ENCODE peak calls at places on chromosome 9, in five cellular contexts. One of them, this sample, is unnamed.

GRCh38 chr9:126516936-126517750 is 96.6 kb upstream of the LMX1B start:
- DNase-seq in A673: peak
- DNase-seq in nephron progenitor cell: peak
- DNase-seq in omental fat pad: peak
- DNase-seq in NB4: peak
- DNase-seq in this sample: peak

GRCh38 chr9:92377904-92378303 is 26.5 kb downstream of the OGN start:
- DNase-seq in nephron progenitor cell: no peak
- DNase-seq in omental fat pad: no peak
- DNase-seq in A673: no peak
- DNase-seq in NB4: no peak
- DNase-seq in this sample: no peak

GRCh38 chr9:7376838-7377237 is 422.7 kb downstream of the DMAC1 start:
- DNase-seq in A673: peak
- DNase-seq in NB4: no peak
- DNase-seq in omental fat pad: no peak
- DNase-seq in nephron progenitor cell: no peak
- DNase-seq in this sample: no peak

GRCh38 chr9:28051559-28051958 is 478.3 kb upstream of the C9orf72 start:
- DNase-seq in NB4: no peak
- DNase-seq in A673: peak
- DNase-seq in omental fat pad: no peak
- DNase-seq in nephron progenitor cell: no peak
- DNase-seq in this sample: no peak

GRCh38 chr9:116471093-116471906 is 215.8 kb upstream of the TRIM32 start:
- DNase-seq in A673: peak
- DNase-seq in nephron progenitor cell: peak
- DNase-seq in omental fat pad: no peak
- DNase-seq in NB4: no peak
- DNase-seq in this sample: no peak

GRCh38 chr9:83511051-83511450 is 27.1 kb downstream of the FRMD3 start:
- DNase-seq in NB4: peak
- DNase-seq in nephron progenitor cell: no peak
- DNase-seq in A673: no peak
- DNase-seq in omental fat pad: no peak
- DNase-seq in this sample: no peak

GRCh38 chr9:129665008-129665771 is at the start of gene PRRX2:
- DNase-seq in NB4: no peak
- DNase-seq in A673: peak
- DNase-seq in nephron progenitor cell: peak
- DNase-seq in omental fat pad: no peak
- DNase-seq in this sample: no peak

GRCh38 chr9:137095664-137096517 is 9.1 kb downstream of the MAN1B1 start:
- DNase-seq in NB4: peak
- DNase-seq in nephron progenitor cell: no peak
- DNase-seq in A673: no peak
- DNase-seq in omental fat pad: no peak
- DNase-seq in this sample: peak

GRCh38 chr9:124884376-124884775 is 22.4 kb downstream of the ARPC5L start:
- DNase-seq in nephron progenitor cell: no peak
- DNase-seq in omental fat pad: no peak
- DNase-seq in NB4: no peak
- DNase-seq in A673: no peak
- DNase-seq in this sample: no peak

GRCh38 chr9:84711936-84712335 is 42.4 kb downstream of the NTRK2 start:
- DNase-seq in omental fat pad: no peak
- DNase-seq in A673: no peak
- DNase-seq in nephron progenitor cell: no peak
- DNase-seq in NB4: peak
- DNase-seq in this sample: no peak

GRCh38 chr9:131769361-131769760 is 29.5 kb upstream of the RAPGEF1 start:
- DNase-seq in NB4: no peak
- DNase-seq in nephron progenitor cell: no peak
- DNase-seq in A673: no peak
- DNase-seq in omental fat pad: no peak
- DNase-seq in this sample: no peak

GRCh38 chr9:133944746-133945135 is 47.4 kb downstream of the VAV2 start:
- DNase-seq in A673: no peak
- DNase-seq in NB4: no peak
- DNase-seq in nephron progenitor cell: no peak
- DNase-seq in omental fat pad: no peak
- DNase-seq in this sample: no peak

GRCh38 chr9:80294318-80294717 is 722.6 kb downstream of the TLE4 start:
- DNase-seq in NB4: no peak
- DNase-seq in A673: no peak
- DNase-seq in omental fat pad: no peak
- DNase-seq in nephron progenitor cell: no peak
- DNase-seq in this sample: no peak

GRCh38 chr9:76333964-76334363 is 60.3 kb downstream of the RFK start:
- DNase-seq in NB4: peak
- DNase-seq in A673: peak
- DNase-seq in omental fat pad: no peak
- DNase-seq in nephron progenitor cell: no peak
- DNase-seq in this sample: no peak

GRCh38 chr9:89746385-89747116 is 141.7 kb downstream of the GADD45G start:
- DNase-seq in A673: no peak
- DNase-seq in NB4: no peak
- DNase-seq in omental fat pad: no peak
- DNase-seq in nephron progenitor cell: no peak
- DNase-seq in this sample: no peak

GRCh38 chr9:91151741-91152095 is 210.0 kb downstream of the AUH start:
- DNase-seq in omental fat pad: no peak
- DNase-seq in nephron progenitor cell: no peak
- DNase-seq in A673: no peak
- DNase-seq in NB4: peak
- DNase-seq in this sample: no peak

GRCh38 chr9:136255166-136255538 is 9.5 kb upstream of the QSOX2 start:
- DNase-seq in nephron progenitor cell: no peak
- DNase-seq in A673: peak
- DNase-seq in omental fat pad: no peak
- DNase-seq in NB4: peak
- DNase-seq in this sample: no peak

GRCh38 chr9:108671794-108672193 is 184.0 kb downstream of the ACTL7B start:
- DNase-seq in A673: no peak
- DNase-seq in nephron progenitor cell: no peak
- DNase-seq in NB4: no peak
- DNase-seq in omental fat pad: no peak
- DNase-seq in this sample: no peak

GRCh38 chr9:281753-282645 is 67.3 kb downstream of the DOCK8 start:
- DNase-seq in nephron progenitor cell: no peak
- DNase-seq in NB4: peak
- DNase-seq in omental fat pad: no peak
- DNase-seq in A673: no peak
- DNase-seq in this sample: no peak

GRCh38 chr9:91191443-91192378 is 170.0 kb downstream of the AUH start:
- DNase-seq in A673: no peak
- DNase-seq in omental fat pad: no peak
- DNase-seq in NB4: no peak
- DNase-seq in nephron progenitor cell: no peak
- DNase-seq in this sample: no peak

GRCh38 chr9:114124138-114124537 is 25.0 kb upstream of the KIF12 start:
- DNase-seq in NB4: no peak
- DNase-seq in omental fat pad: no peak
- DNase-seq in A673: no peak
- DNase-seq in nephron progenitor cell: no peak
- DNase-seq in this sample: no peak

GRCh38 chr9:70485273-70485858 is 70.9 kb upstream of the KLF9 start:
- DNase-seq in A673: no peak
- DNase-seq in omental fat pad: no peak
- DNase-seq in NB4: no peak
- DNase-seq in nephron progenitor cell: no peak
- DNase-seq in this sample: no peak

GRCh38 chr9:79809931-79810330 is 238.2 kb downstream of the TLE4 start:
- DNase-seq in omental fat pad: no peak
- DNase-seq in A673: no peak
- DNase-seq in nephron progenitor cell: no peak
- DNase-seq in NB4: no peak
- DNase-seq in this sample: no peak

GRCh38 chr9:8826281-8826680 is 1026.7 kb upstream of the DMAC1 start:
- DNase-seq in A673: no peak
- DNase-seq in nephron progenitor cell: no peak
- DNase-seq in NB4: no peak
- DNase-seq in omental fat pad: no peak
- DNase-seq in this sample: no peak

GRCh38 chr9:13388157-13388556 is 108.7 kb upstream of the MPDZ start:
- DNase-seq in nephron progenitor cell: no peak
- DNase-seq in A673: no peak
- DNase-seq in omental fat pad: no peak
- DNase-seq in NB4: no peak
- DNase-seq in this sample: no peak

GRCh38 chr9:10855847-10856246 is 243.0 kb upstream of the PTPRD start:
- DNase-seq in omental fat pad: no peak
- DNase-seq in nephron progenitor cell: no peak
- DNase-seq in A673: peak
- DNase-seq in NB4: peak
- DNase-seq in this sample: no peak

GRCh38 chr9:109063765-109064164 is 50.5 kb upstream of the CTNNAL1 start:
- DNase-seq in NB4: no peak
- DNase-seq in nephron progenitor cell: no peak
- DNase-seq in A673: peak
- DNase-seq in omental fat pad: no peak
- DNase-seq in this sample: no peak

DNA sequence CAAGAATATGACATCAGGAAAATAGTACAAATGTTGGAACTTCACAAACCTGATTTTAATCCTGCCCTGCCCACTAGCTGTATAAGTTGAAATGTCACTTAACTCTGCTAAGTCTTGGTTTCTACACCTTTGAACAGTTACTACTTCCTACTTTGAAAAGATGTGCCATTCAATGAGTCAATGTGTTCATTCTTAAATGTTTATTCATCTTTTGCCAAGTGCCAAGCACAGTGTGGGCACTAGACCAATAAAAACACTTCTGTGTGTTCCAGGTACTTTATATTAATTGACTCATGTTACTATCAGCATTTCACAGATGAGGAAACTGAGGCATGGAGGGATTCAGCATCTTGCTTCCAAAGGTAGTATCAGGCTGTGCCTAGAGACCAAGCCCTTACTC is 12.8 kb downstream of the PDCL start:
- DNase-seq in A673: no peak
- DNase-seq in nephron progenitor cell: no peak
- DNase-seq in NB4: no peak
- DNase-seq in omental fat pad: no peak
- DNase-seq in this sample: no peak
- TF ChIP-seq CTCF in A673: no peak
- TF ChIP-seq CTCF in nephron progenitor cell: no peak
- TF ChIP-seq CTCF in NB4: no peak
- TF ChIP-seq CTCF in omental fat pad: no peak
- TF ChIP-seq CTCF in this sample: no peak

GRCh38 chr9:17064558-17064957 is 70.3 kb upstream of the CNTLN start:
- DNase-seq in A673: no peak
- DNase-seq in NB4: no peak
- DNase-seq in omental fat pad: no peak
- DNase-seq in nephron progenitor cell: no peak
- DNase-seq in this sample: no peak

GRCh38 chr9:17059465-17059864 is 75.4 kb upstream of the CNTLN start:
- DNase-seq in nephron progenitor cell: no peak
- DNase-seq in omental fat pad: no peak
- DNase-seq in A673: no peak
- DNase-seq in NB4: no peak
- DNase-seq in this sample: no peak

GRCh38 chr9:17065062-17065461 is 69.8 kb upstream of the CNTLN start:
- DNase-seq in nephron progenitor cell: no peak
- DNase-seq in NB4: no peak
- DNase-seq in A673: no peak
- DNase-seq in omental fat pad: no peak
- DNase-seq in this sample: no peak

GRCh38 chr9:17060450-17060849 is 74.4 kb upstream of the CNTLN start:
- DNase-seq in omental fat pad: no peak
- DNase-seq in nephron progenitor cell: no peak
- DNase-seq in A673: no peak
- DNase-seq in NB4: no peak
- DNase-seq in this sample: no peak

DNA sequence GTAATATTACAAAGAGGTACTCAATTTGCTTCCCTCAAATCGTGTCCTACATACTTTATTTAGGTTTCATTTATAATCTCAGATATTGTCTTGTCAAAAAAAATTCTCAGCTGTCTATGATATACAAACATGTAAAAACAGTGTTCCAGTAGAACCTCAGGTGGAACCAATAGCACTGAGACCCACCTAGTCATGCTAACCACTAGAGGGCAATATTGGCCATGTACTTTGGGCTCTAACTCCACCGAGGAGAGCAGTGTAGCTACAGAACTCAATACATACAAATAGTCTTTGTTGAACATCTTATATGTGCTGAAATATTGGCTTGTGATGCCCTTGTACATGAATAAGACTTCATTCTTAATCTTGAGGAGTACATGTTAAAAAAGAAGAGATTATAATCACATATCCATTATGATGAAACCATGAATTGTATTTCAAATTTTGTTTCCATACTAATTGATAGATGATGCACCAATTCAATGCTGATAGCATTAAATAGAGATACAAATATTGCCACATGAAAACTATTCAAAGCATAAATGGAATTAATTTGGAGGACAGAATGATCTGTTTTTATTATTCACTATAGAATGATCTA is 71.2 kb upstream of the CNTLN start:
- DNase-seq in omental fat pad: no peak
- DNase-seq in NB4: peak
- DNase-seq in nephron progenitor cell: peak
- DNase-seq in A673: peak
- DNase-seq in this sample: no peak
- TF ChIP-seq CTCF in omental fat pad: no peak
- TF ChIP-seq CTCF in NB4: peak
- TF ChIP-seq CTCF in nephron progenitor cell: peak
- TF ChIP-seq CTCF in A673: peak
- TF ChIP-seq CTCF in this sample: no peak

GRCh38 chr9:35102769-35103659 is at the start of gene STOML2:
- DNase-seq in nephron progenitor cell: peak
- DNase-seq in omental fat pad: peak
- DNase-seq in A673: peak
- DNase-seq in NB4: peak
- DNase-seq in this sample: peak
- TF ChIP-seq CTCF in nephron progenitor cell: no peak
- TF ChIP-seq CTCF in omental fat pad: no peak
- TF ChIP-seq CTCF in A673: no peak
- TF ChIP-seq CTCF in NB4: no peak
- TF ChIP-seq CTCF in this sample: no peak

DNA sequence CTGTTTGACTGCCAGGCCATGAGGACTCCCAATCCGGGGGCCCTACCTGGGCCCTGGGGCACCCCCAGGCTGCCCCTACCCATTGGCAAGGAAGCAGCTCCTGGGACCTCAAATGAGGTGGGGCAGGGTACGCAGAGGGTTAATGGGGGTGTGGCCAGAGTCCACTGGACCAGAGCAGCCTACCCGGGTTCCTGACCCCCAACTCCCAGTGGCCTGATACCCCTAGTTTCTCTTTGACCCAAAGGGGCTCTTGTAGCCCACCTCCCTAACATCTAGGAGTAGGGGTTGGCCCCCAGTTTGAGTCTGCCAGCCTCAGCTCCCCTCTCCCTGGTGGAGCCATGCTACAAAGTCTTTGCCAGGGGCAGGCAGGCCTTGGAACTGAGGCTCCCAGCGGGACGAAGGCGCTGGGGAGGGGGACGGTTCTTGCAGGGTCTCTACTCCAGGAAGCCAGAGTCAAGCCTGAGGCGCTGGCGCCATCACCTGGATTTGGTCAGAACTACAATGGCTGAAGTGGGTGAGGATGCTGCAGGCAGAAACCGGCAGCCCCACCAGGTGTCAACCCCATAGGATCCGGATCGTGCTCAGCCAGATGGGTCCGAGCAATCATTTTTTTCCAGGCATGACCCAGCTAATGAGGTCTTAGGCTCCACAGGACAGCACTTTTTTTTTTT is 8.4 kb upstream of the CERCAM start:
- DNase-seq in nephron progenitor cell: peak
- DNase-seq in NB4: peak
- DNase-seq in A673: peak
- DNase-seq in omental fat pad: peak
- DNase-seq in this sample: peak
- TF ChIP-seq CTCF in nephron progenitor cell: peak
- TF ChIP-seq CTCF in NB4: peak
- TF ChIP-seq CTCF in A673: peak
- TF ChIP-seq CTCF in omental fat pad: no peak
- TF ChIP-seq CTCF in this sample: no peak